ENCODE peak calls at places on chromosomes 4 and X, in ten cellular contexts. O, T, H, Z, V, L, Y, Q, U and S are unnamed samples.

GRCh38 chr4:79232555-79232954 is 93.3 kb downstream of the NAA11 start:
- DNase-seq in O (no peak), T (no peak), H (no peak), Z (no peak), V (no peak), L (peak), Y (no peak), Q (no peak), U (no peak), S (no peak)

GRCh38 chr4:165208322-165208652 is 926 bp downstream of the KLHL2 start:
- DNase-seq in O (no peak), T (no peak), H (no peak), Z (no peak), V (no peak), L (no peak), Y (no peak), Q (no peak), U (no peak), S (no peak)

GRCh38 chr4:156545003-156545785 is 426.4 kb downstream of the PDGFC start:
- DNase-seq in O (no peak), T (no peak), H (no peak), Z (no peak), V (no peak), L (peak), Y (no peak), Q (no peak), U (no peak), S (no peak)

GRCh38 chr4:17636341-17636695 is 21.9 kb downstream of the MED28 start:
- DNase-seq in O (no peak), T (no peak), H (no peak), Z (no peak), V (no peak), L (no peak), Y (peak), Q (no peak), U (no peak), S (no peak)

GRCh38 chr4:72567821-72568620 is 1.0 kb downstream of the ADAMTS3 start:
- DNase-seq in O (peak), T (no peak), H (no peak), Z (peak), V (no peak), L (peak), Y (peak), Q (peak), U (peak), S (peak)

GRCh38 chrX:145609951-145610511 is 207.6 kb upstream of the SLITRK2 start:
- DNase-seq in O (no peak), T (no peak), H (no peak), Z (no peak), V (no peak), L (peak), Y (no peak), Q (no peak), U (no peak), S (no peak)

GRCh38 chrX:65821721-65822496 is 154.5 kb downstream of the MSN start:
- DNase-seq in O (no peak), T (no peak), H (no peak), Z (no peak), V (peak), L (no peak), Y (no peak), Q (peak), U (no peak), S (peak)

GRCh38 chrX:116298956-116299355 is 128.4 kb downstream of the AGTR2 start:
- DNase-seq in O (no peak), T (no peak), H (no peak), Z (no peak), V (no peak), L (no peak), Y (no peak), Q (no peak), U (no peak), S (no peak)

GRCh38 chrX:132708529-132708928 is 219.7 kb upstream of the MBNL3 start:
- DNase-seq in O (no peak), T (no peak), H (no peak), Z (no peak), V (no peak), L (no peak), Y (no peak), Q (no peak), U (no peak), S (no peak)

DNA sequence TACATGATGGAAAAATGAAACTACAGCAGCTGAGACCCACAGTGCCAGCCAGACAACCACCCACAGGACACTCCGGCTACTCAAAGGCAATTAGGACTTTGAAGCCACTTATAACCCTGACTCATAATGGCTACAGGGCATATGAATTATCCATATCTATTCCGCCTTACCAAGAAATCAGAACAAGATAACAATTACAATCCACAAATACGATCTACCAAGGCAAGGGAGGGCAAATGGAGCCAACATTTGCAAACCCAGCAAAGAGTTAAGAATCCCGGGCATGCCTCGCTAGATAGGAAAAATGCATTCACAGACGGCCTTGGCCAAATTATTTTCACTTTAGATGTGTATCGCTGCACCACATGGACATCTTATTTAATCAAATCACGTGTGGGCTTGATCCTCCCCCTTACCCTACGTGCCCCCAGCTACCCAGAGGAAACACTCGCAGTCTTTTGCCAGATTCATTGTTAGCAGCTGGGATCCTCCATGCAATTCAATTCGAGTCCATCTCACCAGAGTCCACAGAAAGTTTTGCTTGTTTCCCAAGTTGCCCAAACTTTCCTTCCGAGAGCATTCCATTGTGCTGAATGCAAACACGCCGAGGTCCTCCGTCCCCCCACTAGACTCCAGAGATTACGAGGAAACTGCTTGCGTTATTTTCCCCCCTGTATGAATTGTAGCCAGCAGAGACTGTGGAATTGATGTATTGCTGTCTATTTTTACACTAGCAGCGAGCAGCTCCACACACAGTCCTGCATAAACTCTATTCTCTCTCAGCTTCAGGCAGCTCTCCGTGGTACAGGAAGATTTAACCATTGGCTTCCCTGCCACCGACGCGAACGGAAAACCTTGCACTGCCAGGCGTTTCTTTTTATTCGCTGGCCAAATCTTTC is 1.2 kb downstream of the PPARGC1A start:
- DNase-seq in O (no peak), T (no peak), H (no peak), Z (peak), V (no peak), L (peak), Y (no peak), Q (peak), U (no peak), S (no peak)
- H3K27ac ChIP-seq in O (no peak), T (no peak), H (no peak), Z (peak), V (no peak), L (peak), Y (no peak), Q (no peak), U (no peak), S (peak)

DNA sequence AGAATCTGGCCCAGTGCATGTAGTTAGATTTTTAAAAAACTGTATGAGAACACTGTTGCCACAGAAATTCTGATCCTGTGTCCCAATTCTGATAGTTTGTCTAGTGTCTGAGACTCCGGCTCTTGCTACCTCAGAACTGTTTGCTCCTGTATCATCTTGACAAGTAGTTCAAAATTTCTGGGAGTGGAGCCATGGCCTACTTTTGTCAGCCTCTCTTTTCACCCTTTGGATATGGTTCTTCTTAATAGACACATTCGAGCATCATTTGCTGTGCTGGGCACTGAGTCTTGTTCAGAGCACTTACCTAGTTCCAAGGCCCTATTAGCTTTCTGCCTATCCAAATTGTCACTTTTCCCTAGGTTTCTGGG is 46.9 kb downstream of the ATP10D start:
- DNase-seq in O (no peak), T (no peak), H (no peak), Z (no peak), V (peak), L (no peak), Y (no peak), Q (no peak), U (no peak), S (no peak)
- H3K27ac ChIP-seq in O (peak), T (no peak), H (peak), Z (no peak), V (no peak), L (peak), Y (peak), Q (peak), U (peak), S (peak)

DNA sequence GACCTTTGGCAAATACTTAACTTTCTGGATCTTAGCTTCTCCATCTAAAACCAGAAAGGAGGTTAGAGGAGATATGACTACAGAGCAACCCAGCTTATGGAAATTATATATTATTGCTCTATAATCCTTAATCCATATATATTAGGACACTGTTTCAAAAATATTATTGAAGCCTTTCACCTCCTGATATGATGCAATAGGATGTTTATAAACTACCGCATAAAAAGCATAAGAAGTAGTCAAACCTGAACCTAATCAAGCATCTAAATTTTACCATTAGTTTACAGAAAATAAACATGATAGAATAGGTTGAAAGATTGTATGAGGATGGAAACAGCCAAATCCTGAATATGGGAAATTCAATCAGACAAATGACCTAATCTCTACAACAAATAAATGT is 5.6 kb upstream of the FAM200B start:
- DNase-seq in O (no peak), T (no peak), H (no peak), Z (no peak), V (no peak), L (no peak), Y (no peak), Q (no peak), U (no peak), S (no peak)
- H3K27ac ChIP-seq in O (no peak), T (no peak), H (no peak), Z (no peak), V (no peak), L (no peak), Y (no peak), Q (no peak), U (no peak), S (no peak)

DNA sequence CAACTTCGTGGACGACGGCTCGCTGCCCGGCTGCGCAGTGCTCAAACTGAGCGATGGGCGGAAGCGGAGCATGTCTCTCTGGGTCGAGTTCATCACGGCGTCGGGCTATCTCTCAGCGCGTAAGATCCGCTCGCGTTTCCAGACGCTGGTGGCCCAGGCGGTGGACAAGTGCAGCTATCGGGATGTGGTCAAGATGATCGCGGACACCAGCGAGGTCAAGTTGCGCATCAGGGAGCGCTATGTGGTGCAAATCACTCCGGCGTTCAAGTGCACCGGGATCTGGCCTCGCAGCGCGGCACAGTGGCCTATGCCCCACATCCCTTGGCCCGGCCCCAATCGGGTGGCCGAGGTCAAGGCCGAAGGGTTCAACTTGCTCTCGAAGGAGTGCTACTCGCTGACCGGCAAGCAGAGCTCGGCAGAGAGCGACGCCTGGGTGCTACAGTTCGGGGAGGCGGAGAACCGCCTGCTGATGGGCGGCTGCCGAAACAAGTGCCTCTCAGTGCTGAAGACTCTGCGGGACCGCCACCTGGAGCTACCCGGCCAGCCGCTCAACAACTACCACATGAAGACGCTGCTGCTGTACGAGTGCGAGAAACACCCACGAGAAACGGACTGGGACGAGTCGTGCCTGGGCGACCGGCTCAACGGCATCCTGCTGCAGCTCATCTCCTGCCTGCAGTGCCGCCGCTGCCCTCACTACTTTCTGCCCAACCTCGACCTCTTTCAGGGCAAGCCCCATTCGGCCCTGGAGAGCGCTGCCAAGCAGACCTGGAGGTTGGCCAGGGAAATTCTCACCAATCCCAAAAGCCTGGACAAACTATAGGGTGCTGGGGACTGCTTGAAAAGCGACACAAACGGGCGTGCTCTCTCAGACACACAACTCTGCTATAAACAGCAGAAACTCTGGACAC is 1.6 kb downstream of the MAB21L2 start:
- DNase-seq in O (peak), T (no peak), H (no peak), Z (peak), V (no peak), L (peak), Y (peak), Q (peak), U (no peak), S (no peak)
- H3K27ac ChIP-seq in O (no peak), T (no peak), H (no peak), Z (no peak), V (no peak), L (no peak), Y (no peak), Q (no peak), U (no peak), S (no peak)

GRCh38 chr4:143558823-143559756 is 45.6 kb downstream of the SMARCA5 start:
- DNase-seq in O (no peak), T (peak), H (peak), Z (peak), V (peak), L (peak), Y (peak), Q (peak), U (peak), S (peak)
- H3K27ac ChIP-seq in O (no peak), T (peak), H (peak), Z (peak), V (peak), L (peak), Y (peak), Q (peak), U (no peak), S (peak)